ENCODE peak calls at places on chromosomes 6 and 20, in six cellular contexts. F is K562, R is H1, S is GM12891, B is HepG2, P is GM12878. J is an unnamed sample.

GRCh38 chr20:41553142-41553879 is 64.9 kb downstream of the CHD6 start:
- DNase-seq in B (no peak), F (no peak), R (no peak), P (no peak), S (no peak), J (no peak)

GRCh38 chr20:25207149-25207959 is 11.8 kb downstream of the ENTPD6 start:
- DNase-seq in B (no peak), P (no peak), S (no peak), R (no peak), F (no peak), J (no peak)

GRCh38 chr20:16061394-16061793 is 511.9 kb downstream of the KIF16B start:
- DNase-seq in B (no peak), S (no peak), F (no peak), R (no peak), P (no peak), J (no peak)

GRCh38 chr6:7262037-7262461 is 51.0 kb downstream of the SSR1 start:
- DNase-seq in S (no peak), R (no peak), B (no peak), P (no peak), F (peak), J (no peak)

GRCh38 chr6:106608080-106608668 is 21.1 kb downstream of the RTN4IP1 start:
- DNase-seq in R (no peak), F (peak), S (no peak), P (peak), B (peak), J (peak)

GRCh38 chr6:130560231-130560630 is 194.4 kb downstream of the TMEM200A start:
- DNase-seq in B (no peak), F (no peak), R (no peak), P (no peak), S (no peak), J (no peak)

GRCh38 chr20:53930651-53931504 is 139.5 kb downstream of the BCAS1 start:
- DNase-seq in R (no peak), S (no peak), F (no peak), P (no peak), B (no peak), J (no peak)

GRCh38 chr20:44702776-44703175 is 12.4 kb upstream of the CCN5 start:
- DNase-seq in B (no peak), P (no peak), R (no peak), F (no peak), S (no peak), J (no peak)

GRCh38 chr6:389622-390021 is 1.9 kb upstream of the IRF4 start:
- DNase-seq in R (no peak), B (no peak), F (no peak), P (peak), S (no peak), J (no peak)

GRCh38 chr20:11248691-11249178 is 574.9 kb upstream of the JAG1 start:
- DNase-seq in P (no peak), B (no peak), S (no peak), F (no peak), R (no peak), J (no peak)

GRCh38 chr6:81373414-81373813 is 379.1 kb downstream of the TENT5A start:
- DNase-seq in B (no peak), P (no peak), S (no peak), R (no peak), F (no peak), J (no peak)

GRCh38 chr6:2902470-2902762 is 693 bp downstream of the SERPINB9 start:
- DNase-seq in S (no peak), P (no peak), F (no peak), B (no peak), R (no peak), J (no peak)

DNA sequence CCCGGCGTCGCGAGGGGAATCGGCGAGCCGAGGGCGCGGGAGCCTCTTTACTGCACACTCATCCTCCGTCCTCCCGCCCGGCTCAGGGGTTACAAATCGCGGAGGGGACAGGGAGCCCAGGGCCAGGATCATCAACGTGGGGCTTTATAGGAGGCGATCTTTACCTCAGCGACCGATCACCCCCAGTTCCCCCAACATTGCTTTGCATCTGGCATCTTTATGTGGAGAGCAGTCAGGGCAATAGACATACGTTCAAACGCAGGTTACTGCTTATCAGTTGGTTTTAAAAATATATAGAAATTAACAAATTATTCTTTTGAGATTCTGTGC is 634 bp downstream of the HSF2 start:
- DNase-seq in S (no peak), P (no peak), R (no peak), F (peak), B (peak), J (no peak)
- TF ChIP-seq TAF1 in S (no peak), P (no peak), R (no peak), F (no peak), B (no peak), J (no peak)

DNA sequence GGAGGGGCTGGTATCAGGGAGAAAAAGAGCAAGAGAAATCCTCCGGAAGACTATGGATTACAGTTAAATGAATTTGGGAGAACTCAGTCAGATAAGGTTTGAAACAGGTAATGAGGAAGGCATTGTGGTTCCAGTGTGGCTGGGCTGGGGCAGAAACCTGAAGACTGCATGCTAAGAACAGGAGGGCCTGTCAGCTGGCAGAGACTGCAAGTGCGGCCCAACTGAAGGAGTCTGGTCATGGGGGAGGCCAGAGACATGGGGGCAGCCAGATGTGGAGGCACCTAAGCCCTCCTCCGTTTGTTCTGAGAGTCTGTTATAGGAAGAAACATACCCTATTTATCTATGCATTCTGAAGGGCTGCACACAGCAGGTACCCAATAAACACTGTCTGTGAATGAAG is 16.6 kb downstream of the TFB1M start:
- DNase-seq in B (no peak), F (no peak), S (no peak), P (no peak), R (no peak), J (no peak)
- TF ChIP-seq POLR2AphosphoS5 in B (no peak), F (no peak), S (no peak), P (no peak), R (no peak), J (no peak)

DNA sequence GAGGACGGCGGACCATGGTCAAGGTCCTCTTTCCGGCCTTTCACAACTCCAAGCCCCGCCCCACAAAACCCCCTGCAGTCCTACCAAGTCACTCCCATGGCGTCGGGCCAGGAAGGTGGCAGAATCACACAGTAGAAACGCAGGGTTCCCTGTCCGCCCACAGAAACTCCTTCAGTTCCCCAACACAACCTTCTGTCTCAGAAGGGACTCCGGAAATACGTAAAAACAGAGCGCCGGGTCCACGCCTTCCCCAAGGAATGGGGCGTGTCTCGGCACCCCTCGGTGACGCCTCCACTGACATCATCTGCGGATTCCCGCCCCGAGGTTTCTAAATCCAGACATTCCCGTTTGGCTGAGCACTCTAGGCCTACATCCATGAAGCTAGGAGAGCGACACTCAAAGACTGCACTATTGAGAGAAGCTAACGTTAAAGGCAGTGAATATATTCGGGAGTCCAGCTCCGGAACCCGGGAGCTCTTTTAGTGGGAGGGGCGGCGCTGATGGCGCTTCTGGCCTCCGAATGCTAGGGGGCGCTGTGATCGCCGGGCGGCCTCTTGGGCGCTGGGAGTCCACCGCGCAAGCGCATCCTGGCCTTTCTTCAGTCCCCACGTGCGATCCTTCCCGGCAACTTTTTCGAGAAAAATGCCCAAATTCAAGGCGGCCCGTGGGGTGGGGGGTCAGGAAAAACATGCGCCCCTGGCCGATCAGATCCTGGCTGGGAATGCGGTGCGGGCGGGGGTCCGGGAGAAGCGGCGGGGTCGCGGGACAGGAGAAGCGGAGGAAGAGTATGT is at the start of the genes BYSL and MED20:
- DNase-seq in B (peak), R (peak), P (peak), F (peak), S (peak), J (peak)
- TF ChIP-seq POLR2A in B (peak), R (peak), P (peak), F (peak), S (peak), J (peak)

DNA sequence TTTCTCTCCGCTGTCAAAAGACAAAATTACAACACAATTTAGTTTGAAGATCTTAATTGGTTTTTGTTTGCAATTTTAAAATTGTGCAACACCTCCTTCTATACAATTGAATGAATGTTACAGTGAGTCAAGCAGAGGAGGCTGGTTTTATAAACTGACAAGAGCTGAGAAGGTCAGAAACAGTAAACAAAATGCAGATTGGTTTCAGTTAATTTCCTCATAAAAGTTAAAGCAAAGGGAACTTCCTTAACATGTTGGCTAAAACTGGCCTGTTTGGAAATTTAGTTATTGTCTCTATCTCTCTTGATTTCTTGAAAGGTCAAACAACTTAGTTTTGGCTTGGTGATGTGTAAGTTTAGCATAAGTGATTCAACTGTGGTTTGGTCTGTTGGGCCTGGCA is 22.2 kb downstream of the KHDC1L start:
- DNase-seq in P (no peak), F (no peak), S (no peak), B (no peak), R (no peak), J (no peak)
- TF ChIP-seq TAF1 in P (no peak), F (no peak), S (no peak), B (no peak), R (no peak), J (no peak)

GRCh38 chr20:49682798-49683197 is 30.9 kb downstream of the B4GALT5 start:
- DNase-seq in S (no peak), R (no peak), F (no peak), P (no peak), B (no peak), J (no peak)

GRCh38 chr20:49684335-49684997 is 29.2 kb downstream of the B4GALT5 start:
- DNase-seq in R (no peak), S (no peak), B (no peak), P (no peak), F (no peak), J (no peak)

GRCh38 chr20:49680475-49680874 is 33.2 kb downstream of the B4GALT5 start:
- DNase-seq in P (no peak), F (no peak), R (no peak), S (no peak), B (no peak), J (no peak)

GRCh38 chr20:49685161-49685601 is 28.5 kb downstream of the B4GALT5 start:
- DNase-seq in B (no peak), P (no peak), S (no peak), F (no peak), R (no peak), J (no peak)

DNA sequence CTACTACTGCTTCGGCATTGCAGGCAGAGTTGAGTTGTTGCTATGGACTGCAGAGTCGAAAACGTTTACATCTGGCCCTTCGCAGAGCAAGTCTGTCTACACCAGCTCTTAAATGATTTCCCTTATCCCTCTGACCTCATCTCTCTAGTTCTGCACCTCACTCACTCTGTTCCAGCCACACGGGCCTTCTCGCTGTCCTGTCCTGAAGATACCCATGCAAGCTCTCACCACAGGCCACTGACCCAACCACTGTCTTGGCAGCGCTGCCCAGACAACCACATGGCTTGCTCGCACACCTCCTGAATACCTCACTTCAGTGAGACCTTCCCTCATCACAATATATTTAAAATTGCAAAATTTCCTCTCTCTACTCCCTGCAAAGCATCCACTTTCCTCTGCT is 31.4 kb downstream of the B4GALT5 start:
- DNase-seq in F (no peak), P (no peak), R (no peak), S (no peak), B (no peak), J (no peak)
- TF ChIP-seq POLR2AphosphoS5 in F (no peak), P (no peak), R (no peak), S (no peak), B (no peak), J (no peak)

GRCh38 chr6:35396991-35397390 is 54.6 kb downstream of the PPARD start:
- DNase-seq in S (no peak), P (no peak), B (no peak), R (no peak), F (peak), J (no peak)
- TF ChIP-seq POLR2A in S (no peak), P (no peak), B (no peak), R (no peak), F (no peak), J (no peak)

GRCh38 chr6:19417713-19418112 is 419.5 kb upstream of the ID4 start:
- DNase-seq in R (no peak), B (no peak), P (no peak), S (no peak), F (no peak), J (no peak)

GRCh38 chr6:19415605-19416326 is 421.4 kb upstream of the ID4 start:
- DNase-seq in B (no peak), F (no peak), R (no peak), P (no peak), S (no peak), J (no peak)

GRCh38 chr6:19410477-19410876 is 426.7 kb upstream of the ID4 start:
- DNase-seq in F (no peak), B (no peak), S (no peak), P (no peak), R (no peak), J (no peak)

GRCh38 chr6:19416811-19417210 is 420.4 kb upstream of the ID4 start:
- DNase-seq in F (no peak), P (no peak), R (no peak), B (no peak), S (no peak), J (no peak)

GRCh38 chr6:19413323-19413722 is 423.8 kb upstream of the ID4 start:
- DNase-seq in P (no peak), S (no peak), F (no peak), R (no peak), B (no peak), J (no peak)
- TF ChIP-seq TAF1 in P (no peak), S (no peak), F (no peak), R (no peak), B (no peak), J (no peak)

DNA sequence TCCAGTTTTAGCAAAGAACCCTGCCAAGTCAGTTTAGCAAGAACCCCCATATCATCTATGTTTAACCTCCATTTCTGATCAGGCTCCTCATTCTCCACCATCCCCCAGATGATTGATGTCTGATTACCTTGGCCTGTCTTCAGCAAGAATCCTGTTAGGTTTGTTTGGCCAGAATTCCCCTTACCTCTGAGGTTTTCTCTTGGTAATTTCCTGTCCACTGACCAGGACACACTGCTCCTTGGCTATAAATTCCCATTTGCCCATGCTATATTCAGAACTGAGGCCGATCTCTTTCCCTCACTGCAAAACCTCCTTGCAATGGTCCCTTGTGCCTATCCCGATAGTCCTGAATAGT is 27.0 kb downstream of the ZNF311 start:
- DNase-seq in R (no peak), P (no peak), F (no peak), S (no peak), B (no peak), J (no peak)
- TF ChIP-seq POLR2AphosphoS5 in R (no peak), P (no peak), F (no peak), S (no peak), B (no peak), J (no peak)

J was measured in GM12892.